ENCODE peak calls at places on chromosomes 2 and 18, in eight cellular contexts. W is HepG2, U is suprapubic skin, C is sigmoid colon, R is SK-N-SH, L is stomach, O is GM12878, A is K562. T is an unnamed sample.

GRCh38 chr2:152566034-152566727 is 151.1 kb downstream of the PRPF40A start:
- DNase-seq in L (no peak), A (no peak), U (no peak), W (no peak), R (no peak), O (peak; percentile 64), C (no peak), T (no peak)

GRCh38 chr2:122519806-122520205 is 764.4 kb downstream of the TSN start:
- DNase-seq in C (no peak), U (no peak), O (no peak), W (no peak), A (no peak), R (no peak), L (no peak), T (no peak)

GRCh38 chr2:130390460-130391057 is 34.7 kb downstream of the PTPN18 start:
- DNase-seq in W (no peak), C (peak; percentile 72), A (no peak), L (peak; percentile 60), O (no peak), R (no peak), U (no peak), T (peak; percentile 68)

GRCh38 chr2:186130678-186131511 is 355.2 kb upstream of the ZC3H15 start:
- DNase-seq in U (no peak), O (no peak), R (no peak), L (no peak), C (no peak), W (no peak), A (no peak), T (no peak)

GRCh38 chr2:76731157-76731556 is 791.0 kb downstream of the LRRTM4 start:
- DNase-seq in W (no peak), R (no peak), O (no peak), C (no peak), A (no peak), L (no peak), U (no peak), T (no peak)

GRCh38 chr18:48729421-48729820 is 190.6 kb downstream of the CTIF start:
- DNase-seq in R (no peak), C (no peak), W (no peak), A (no peak), U (no peak), O (no peak), L (no peak), T (no peak)

GRCh38 chr2:172336681-172337080 is 90.7 kb upstream of the ITGA6 start:
- DNase-seq in C (no peak), O (no peak), U (no peak), A (no peak), L (no peak), W (no peak), R (no peak), T (no peak)

GRCh38 chr2:26001743-26002341 is 19.5 kb upstream of the KIF3C start:
- DNase-seq in U (no peak), C (peak; percentile 90), R (no peak), A (no peak), L (peak; percentile 91), O (no peak), W (no peak), T (peak; percentile 58)

GRCh38 chr2:44936715-44937687 is 4.5 kb upstream of the SIX3 start:
- DNase-seq in W (no peak), C (peak; percentile 3), U (no peak), O (no peak), A (no peak), R (peak; percentile 47), L (no peak), T (no peak)

GRCh38 chr2:47751856-47752414 is 31.0 kb upstream of the MSH6 start:
- DNase-seq in A (no peak), L (no peak), O (no peak), W (peak; percentile 48), R (no peak), U (no peak), C (no peak), T (no peak)

GRCh38 chr2:7517122-7517487 is 599.9 kb downstream of the RNF144A start:
- DNase-seq in U (no peak), W (no peak), L (no peak), O (no peak), R (peak; percentile 39), A (no peak), C (no peak), T (no peak)

GRCh38 chr2:231181848-231182247 is 16.6 kb upstream of the ARMC9 start:
- DNase-seq in O (peak; percentile 52), R (no peak), L (peak; percentile 42), W (peak; percentile 78), U (no peak), C (peak; percentile 81), A (peak; percentile 23), T (peak; percentile 46)

GRCh38 chr2:165369131-165369935 is 100.2 kb upstream of the CSRNP3 start:
- DNase-seq in U (no peak), W (no peak), R (no peak), O (no peak), C (no peak), A (no peak), L (peak; percentile 56), T (no peak)

GRCh38 chr2:98374958-98375570 is 28.8 kb downstream of the CNGA3 start:
- DNase-seq in C (no peak), U (no peak), O (no peak), W (no peak), L (no peak), R (peak; percentile 44), A (no peak), T (no peak)

GRCh38 chr2:5969301-5969700 is 277.1 kb downstream of the SOX11 start:
- DNase-seq in U (no peak), L (no peak), W (no peak), C (no peak), O (no peak), R (no peak), A (no peak), T (no peak)

GRCh38 chr2:10377747-10378085 is 70.4 kb downstream of the ODC1 start:
- DNase-seq in O (no peak), U (no peak), A (no peak), W (no peak), C (no peak), L (no peak), R (no peak), T (no peak)

GRCh38 chr18:48942554-48943261 is 8.1 kb downstream of the SMAD7 start:
- DNase-seq in R (no peak), A (no peak), L (peak; percentile 53), W (peak; percentile 96), O (no peak), U (no peak), C (no peak), T (no peak)

GRCh38 chr2:10909996-10910341 is 1.8 kb upstream of the KCNF1 start:
- DNase-seq in C (no peak), O (no peak), R (no peak), L (no peak), A (no peak), W (no peak), U (no peak), T (no peak)

GRCh38 chr2:28586864-28587263 is 91.0 kb downstream of the PLB1 start:
- DNase-seq in R (no peak), U (no peak), W (no peak), A (no peak), O (no peak), C (peak; percentile 50), L (no peak), T (no peak)

GRCh38 chr2:28582595-28582994 is 86.7 kb downstream of the PLB1 start:
- DNase-seq in U (no peak), A (no peak), W (no peak), C (peak; percentile 54), R (no peak), O (no peak), L (no peak), T (no peak)

GRCh38 chr2:28581312-28581711 is 85.5 kb downstream of the PLB1 start:
- DNase-seq in C (peak; percentile 20), W (no peak), O (no peak), A (no peak), L (no peak), R (no peak), U (no peak), T (no peak)

GRCh38 chr2:28582152-28582551 is 86.3 kb downstream of the PLB1 start:
- DNase-seq in R (no peak), L (no peak), U (no peak), C (peak; percentile 32), W (no peak), A (no peak), O (no peak), T (no peak)

GRCh38 chr2:28583899-28584553 is 88.2 kb downstream of the PLB1 start:
- DNase-seq in L (peak; percentile 50), U (peak; percentile 85), R (no peak), A (peak; percentile 80), W (peak; percentile 74), O (no peak), C (peak; percentile 93), T (peak; percentile 50)
- TF ChIP-seq POLR2AphosphoS5 in L (no peak), U (no peak), R (peak; percentile 63), A (no peak), W (no peak), O (no peak), C (no peak), T (no peak)

GRCh38 chr2:227198866-227199265 is 34.4 kb downstream of the COL4A3 start:
- DNase-seq in W (no peak), A (no peak), C (no peak), O (no peak), L (no peak), R (no peak), U (no peak), T (no peak)
- TF ChIP-seq EP300 in W (no peak), A (no peak), C (no peak), O (no peak), L (no peak), R (no peak), U (no peak), T (no peak)

DNA sequence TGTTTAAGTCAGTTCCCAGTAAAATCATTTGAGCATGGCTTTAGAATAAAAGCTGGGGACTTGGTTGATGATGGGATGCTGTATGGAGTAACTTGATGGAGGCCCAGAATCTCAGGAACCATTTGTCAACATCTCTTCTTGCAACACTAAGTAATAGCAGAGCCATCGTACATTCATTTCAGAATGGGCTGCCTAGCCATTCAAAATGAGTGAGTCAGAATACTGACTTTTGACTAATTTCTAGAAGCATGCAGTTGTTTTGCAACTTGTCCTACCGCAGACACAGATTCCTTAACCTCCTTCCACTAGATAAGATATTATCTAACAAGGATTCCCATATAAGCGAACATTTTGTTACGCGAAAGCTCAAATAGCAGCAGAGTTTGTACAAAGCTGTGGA is 229.5 kb downstream of the CNTNAP5 start:
- DNase-seq in R (no peak), C (no peak), O (no peak), U (no peak), A (no peak), L (no peak), W (no peak), T (no peak)
- TF ChIP-seq POLR2AphosphoS5 in R (no peak), C (no peak), O (no peak), U (no peak), A (no peak), L (no peak), W (no peak), T (no peak)

DNA sequence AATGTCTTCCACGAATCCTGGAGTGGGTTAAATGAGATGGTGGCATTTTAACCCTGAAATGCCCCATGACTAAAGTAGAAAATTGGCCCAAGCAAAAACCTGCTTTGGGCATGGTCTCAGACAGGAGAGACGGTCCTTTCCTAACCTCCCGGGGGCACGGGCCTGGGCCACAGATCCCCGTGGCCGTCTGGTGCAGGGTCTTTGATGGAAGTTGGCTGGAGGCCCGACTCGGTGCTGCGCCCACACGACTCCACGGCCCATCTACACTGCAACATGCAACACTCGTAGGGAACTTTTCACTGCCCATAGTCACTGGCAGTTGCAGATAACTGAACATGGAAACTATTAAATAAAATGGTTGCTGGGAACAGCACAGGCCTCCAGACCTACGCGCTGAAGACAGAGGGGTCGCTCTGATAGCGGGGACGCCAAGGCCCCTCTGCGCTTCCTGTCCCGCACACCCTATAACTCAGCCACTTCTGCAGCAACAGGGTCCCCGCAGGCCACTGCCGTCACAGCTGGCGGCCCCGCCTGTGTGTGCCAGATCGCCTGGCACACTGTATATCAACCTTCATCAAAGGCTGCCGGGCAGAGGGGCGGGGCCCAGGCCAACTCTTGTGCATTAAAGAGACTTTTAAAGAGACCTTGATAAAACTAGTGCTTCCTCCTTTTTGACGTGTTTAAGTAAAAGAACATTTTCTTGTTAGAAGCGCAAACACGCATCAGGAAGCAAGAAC is 214.1 kb downstream of the TWIST2 start:
- DNase-seq in A (no peak), U (no peak), W (no peak), R (peak; percentile 85), L (peak; percentile 78), O (no peak), C (no peak), T (peak; percentile 19)
- TF ChIP-seq EP300 in A (no peak), U (no peak), W (no peak), R (no peak), L (no peak), O (no peak), C (no peak), T (no peak)

T was measured in transverse colon.